ENCODE peak calls at places on chromosome 10, in eight cellular contexts. Q is CD8-positive, alpha-beta memory T cell; R is glutamatergic neuron; F is cardiac septum; Y is nephron progenitor cell; A is M059J; L is naive thymus-derived CD8-positive, alpha-beta T cell; E is H54. V is an unnamed sample.
A peak's percentile ranks its signal among the peaks of the same experiment; 100 is the strongest.

GRCh38 chr10:121694966-121695340 is 96.7 kb upstream of the FGFR2 start:
- DNase-seq in Q (no peak), R (no peak), F (no peak), Y (no peak), A (no peak), L (no peak), E (no peak), V (no peak)

GRCh38 chr10:28681345-28681763 is 4.0 kb downstream of the BAMBI start:
- DNase-seq in Q (no peak), R (no peak), F (peak; percentile 69), Y (no peak), A (no peak), L (no peak), E (no peak), V (no peak)

GRCh38 chr10:15223174-15223573 is 54.7 kb upstream of the NMT2 start:
- DNase-seq in Q (no peak), R (no peak), F (no peak), Y (no peak), A (peak; percentile 70), L (no peak), E (no peak), V (no peak)

GRCh38 chr10:119178371-119179119 is at the start of gene PRDX3:
- DNase-seq in Q (peak; percentile 88), R (peak; percentile 98), F (peak; percentile 96), Y (peak; percentile 98), A (peak; percentile 89), L (peak; percentile 89), E (peak; percentile 85), V (peak; percentile 90)

GRCh38 chr10:97407211-97407951 is 6.2 kb upstream of the RRP12 start:
- DNase-seq in Q (peak; percentile 72), R (peak; percentile 68), F (peak; percentile 84), Y (peak; percentile 53), A (peak; percentile 78), L (peak; percentile 73), E (peak; percentile 79), V (peak; percentile 58)

GRCh38 chr10:15325243-15326002 is 45.7 kb downstream of the FAM171A1 start:
- DNase-seq in Q (no peak), R (no peak), F (no peak), Y (no peak), A (peak; percentile 84), L (no peak), E (peak; percentile 64), V (no peak)

GRCh38 chr10:19816420-19817250 is at the start of gene PLXDC2:
- DNase-seq in Q (no peak), R (peak; percentile 52), F (peak; percentile 83), Y (peak; percentile 79), A (peak; percentile 11), L (no peak), E (no peak), V (no peak)

GRCh38 chr10:13816195-13816926 is 229.6 kb downstream of the PRPF18 start:
- DNase-seq in Q (no peak), R (no peak), F (peak; percentile 81), Y (no peak), A (peak; percentile 84), L (no peak), E (no peak), V (no peak)

GRCh38 chr10:28179490-28180099 is 123.3 kb downstream of the MPP7 start:
- DNase-seq in Q (peak; percentile 43), R (no peak), F (no peak), Y (peak; percentile 40), A (peak; percentile 69), L (peak; percentile 53), E (no peak), V (peak; percentile 53)

GRCh38 chr10:71525721-71526120 is 129.0 kb downstream of the CDH23 start:
- DNase-seq in Q (no peak), R (no peak), F (no peak), Y (no peak), A (no peak), L (no peak), E (no peak), V (no peak)

V was measured in CD4-positive, CD25-positive, alpha-beta regulatory T cell.